ENCODE peak calls at places on chromosomes 13 and 19, in five cellular contexts. One of them, this sample, is unnamed.

GRCh38 chr13:21047591-21048282 is 13.6 kb downstream of the LATS2 start:
- DNase-seq in posterior vena cava: no peak
- DNase-seq in ureter: no peak
- DNase-seq in T-helper 1 cell: no peak
- DNase-seq in effector CD4-positive, alpha-beta T cell: no peak
- DNase-seq in this sample: no peak

GRCh38 chr19:14560776-14561108 is 11.1 kb downstream of the NDUFB7 start:
- DNase-seq in posterior vena cava: no peak
- DNase-seq in ureter: no peak
- DNase-seq in T-helper 1 cell: no peak
- DNase-seq in effector CD4-positive, alpha-beta T cell: no peak
- DNase-seq in this sample: no peak

GRCh38 chr19:4675346-4675745 is 5.2 kb upstream of the MYDGF start:
- DNase-seq in posterior vena cava: no peak
- DNase-seq in ureter: no peak
- DNase-seq in T-helper 1 cell: no peak
- DNase-seq in effector CD4-positive, alpha-beta T cell: no peak
- DNase-seq in this sample: no peak

GRCh38 chr13:72431981-72432617 is 295.3 kb downstream of the MZT1 start:
- DNase-seq in posterior vena cava: no peak
- DNase-seq in ureter: no peak
- DNase-seq in T-helper 1 cell: no peak
- DNase-seq in effector CD4-positive, alpha-beta T cell: no peak
- DNase-seq in this sample: no peak

GRCh38 chr19:17967258-17968051 is 548 bp downstream of the KCNN1 start:
- DNase-seq in posterior vena cava: no peak
- DNase-seq in ureter: no peak
- DNase-seq in T-helper 1 cell: no peak
- DNase-seq in effector CD4-positive, alpha-beta T cell: no peak
- DNase-seq in this sample: no peak

GRCh38 chr13:49667773-49668172 is 23.5 kb downstream of the EBPL start:
- DNase-seq in posterior vena cava: no peak
- DNase-seq in ureter: no peak
- DNase-seq in T-helper 1 cell: no peak
- DNase-seq in effector CD4-positive, alpha-beta T cell: no peak
- DNase-seq in this sample: no peak

GRCh38 chr13:102944821-102945220 is 99.0 kb downstream of the ERCC5 start:
- DNase-seq in posterior vena cava: no peak
- DNase-seq in ureter: no peak
- DNase-seq in T-helper 1 cell: no peak
- DNase-seq in effector CD4-positive, alpha-beta T cell: no peak
- DNase-seq in this sample: no peak

GRCh38 chr13:101289764-101290163 is 126.5 kb downstream of the NALCN start:
- DNase-seq in posterior vena cava: no peak
- DNase-seq in ureter: no peak
- DNase-seq in T-helper 1 cell: no peak
- DNase-seq in effector CD4-positive, alpha-beta T cell: no peak
- DNase-seq in this sample: peak; percentile 7

GRCh38 chr13:78137404-78138142 is 218.9 kb upstream of the EDNRB start:
- DNase-seq in posterior vena cava: no peak
- DNase-seq in ureter: no peak
- DNase-seq in T-helper 1 cell: no peak
- DNase-seq in effector CD4-positive, alpha-beta T cell: no peak
- DNase-seq in this sample: peak; percentile 8

GRCh38 chr19:7520131-7521051 is 2.0 kb upstream of the MCOLN1 start:
- DNase-seq in posterior vena cava: no peak
- DNase-seq in ureter: no peak
- DNase-seq in T-helper 1 cell: no peak
- DNase-seq in effector CD4-positive, alpha-beta T cell: no peak
- DNase-seq in this sample: no peak

GRCh38 chr19:7869910-7870511 is 4.2 kb downstream of the PRR36 start:
- DNase-seq in posterior vena cava: peak; percentile 90
- DNase-seq in ureter: peak; percentile 73
- DNase-seq in T-helper 1 cell: peak; percentile 49
- DNase-seq in effector CD4-positive, alpha-beta T cell: peak; percentile 42
- DNase-seq in this sample: peak; percentile 51

GRCh38 chr13:113771709-113772331 is 12.8 kb downstream of the TMEM255B start:
- DNase-seq in posterior vena cava: no peak
- DNase-seq in ureter: no peak
- DNase-seq in T-helper 1 cell: no peak
- DNase-seq in effector CD4-positive, alpha-beta T cell: no peak
- DNase-seq in this sample: no peak

GRCh38 chr13:40503026-40503425 is 163.4 kb downstream of the FOXO1 start:
- DNase-seq in posterior vena cava: no peak
- DNase-seq in ureter: no peak
- DNase-seq in T-helper 1 cell: no peak
- DNase-seq in effector CD4-positive, alpha-beta T cell: no peak
- DNase-seq in this sample: no peak

GRCh38 chr13:20398459-20398858 is 127.2 kb downstream of the CRYL1 start:
- DNase-seq in posterior vena cava: no peak
- DNase-seq in ureter: no peak
- DNase-seq in T-helper 1 cell: no peak
- DNase-seq in effector CD4-positive, alpha-beta T cell: no peak
- DNase-seq in this sample: no peak

GRCh38 chr13:70339738-70340137 is 231.5 kb upstream of the KLHL1 start:
- DNase-seq in posterior vena cava: no peak
- DNase-seq in ureter: no peak
- DNase-seq in T-helper 1 cell: no peak
- DNase-seq in effector CD4-positive, alpha-beta T cell: no peak
- DNase-seq in this sample: no peak

GRCh38 chr19:38508507-38508906 is 75.0 kb downstream of the RYR1 start:
- DNase-seq in posterior vena cava: no peak
- DNase-seq in ureter: no peak
- DNase-seq in T-helper 1 cell: no peak
- DNase-seq in effector CD4-positive, alpha-beta T cell: no peak
- DNase-seq in this sample: no peak

GRCh38 chr19:35269425-35270117 is 809 bp downstream of the USF2 start:
- DNase-seq in posterior vena cava: peak; percentile 96
- DNase-seq in ureter: peak; percentile 90
- DNase-seq in T-helper 1 cell: peak; percentile 66
- DNase-seq in effector CD4-positive, alpha-beta T cell: peak; percentile 59
- DNase-seq in this sample: peak; percentile 66

GRCh38 chr13:43732726-43733125 is 54.0 kb downstream of the ENOX1 start:
- DNase-seq in posterior vena cava: no peak
- DNase-seq in ureter: no peak
- DNase-seq in T-helper 1 cell: no peak
- DNase-seq in effector CD4-positive, alpha-beta T cell: no peak
- DNase-seq in this sample: no peak

GRCh38 chr19:4375620-4376228 is 24.6 kb downstream of the SH3GL1 start:
- DNase-seq in posterior vena cava: peak; percentile 88
- DNase-seq in ureter: peak; percentile 62
- DNase-seq in T-helper 1 cell: no peak
- DNase-seq in effector CD4-positive, alpha-beta T cell: no peak
- DNase-seq in this sample: no peak

GRCh38 chr13:73228546-73228945 is 169.7 kb downstream of the KLF5 start:
- DNase-seq in posterior vena cava: no peak
- DNase-seq in ureter: no peak
- DNase-seq in T-helper 1 cell: no peak
- DNase-seq in effector CD4-positive, alpha-beta T cell: no peak
- DNase-seq in this sample: no peak

GRCh38 chr13:95098916-95099315 is 202.3 kb downstream of the ABCC4 start:
- DNase-seq in posterior vena cava: no peak
- DNase-seq in ureter: no peak
- DNase-seq in T-helper 1 cell: no peak
- DNase-seq in effector CD4-positive, alpha-beta T cell: no peak
- DNase-seq in this sample: no peak

GRCh38 chr19:42400404-42400803 is 10.3 kb upstream of the CNFN start:
- DNase-seq in posterior vena cava: no peak
- DNase-seq in ureter: no peak
- DNase-seq in T-helper 1 cell: no peak
- DNase-seq in effector CD4-positive, alpha-beta T cell: no peak
- DNase-seq in this sample: no peak

GRCh38 chr19:10835089-10835753 is 791 bp downstream of the TMED1 start:
- DNase-seq in posterior vena cava: no peak
- DNase-seq in ureter: no peak
- DNase-seq in T-helper 1 cell: no peak
- DNase-seq in effector CD4-positive, alpha-beta T cell: no peak
- DNase-seq in this sample: no peak

GRCh38 chr19:33199441-33200265 is 5.5 kb downstream of the LRP3 start:
- DNase-seq in posterior vena cava: no peak
- DNase-seq in ureter: no peak
- DNase-seq in T-helper 1 cell: no peak
- DNase-seq in effector CD4-positive, alpha-beta T cell: no peak
- DNase-seq in this sample: no peak

This sample was measured in effector memory CD8-positive, alpha-beta T cell.